ENCODE peak calls at places on chromosomes 12 and 14, in eight cellular contexts. W is neural crest cell, Y is endothelial cell, B is IMR-90, C is fibroblast of lung, V is AG10803, D is cardiac muscle cell, M is OCI-LY7. Z is an unnamed sample.

GRCh38 chr14:72864712-72865365 is 29.1 kb downstream of the DPF3 start:
- DNase-seq in W (no peak), Y (no peak), B (peak; percentile 58), C (peak; percentile 49), V (no peak), D (no peak), M (no peak), Z (no peak)

GRCh38 chr12:122875590-122876220 is 20.2 kb downstream of the VPS37B start:
- DNase-seq in W (no peak), Y (no peak), B (no peak), C (peak; percentile 52), V (peak; percentile 43), D (no peak), M (peak; percentile 33), Z (no peak)

GRCh38 chr12:81502912-81503695 is 256.0 kb downstream of the PPFIA2 start:
- DNase-seq in W (no peak), Y (no peak), B (peak; percentile 45), C (peak; percentile 98), V (peak; percentile 77), D (no peak), M (no peak), Z (no peak)

GRCh38 chr12:56104815-56105476 is 587 bp downstream of the PA2G4 start:
- DNase-seq in W (no peak), Y (peak; percentile 36), B (no peak), C (no peak), V (peak; percentile 5), D (peak; percentile 44), M (peak; percentile 47), Z (no peak)

GRCh38 chr14:54447231-54447692 is 6.1 kb upstream of the CNIH1 start:
- DNase-seq in W (no peak), Y (no peak), B (peak; percentile 52), C (no peak), V (peak; percentile 59), D (no peak), M (no peak), Z (no peak)

GRCh38 chr14:87522575-87522974 is 470.4 kb downstream of the GALC start:
- DNase-seq in W (no peak), Y (no peak), B (no peak), C (no peak), V (no peak), D (peak; percentile 6), M (peak; percentile 11), Z (no peak)

GRCh38 chr14:96051231-96051630 is 12.1 kb downstream of the C14orf132 start:
- DNase-seq in W (no peak), Y (no peak), B (no peak), C (no peak), V (no peak), D (no peak), M (no peak), Z (peak; percentile 38)

GRCh38 chr12:15230751-15231150 is 9.5 kb upstream of the RERG start:
- DNase-seq in W (no peak), Y (no peak), B (no peak), C (no peak), V (no peak), D (no peak), M (no peak), Z (no peak)

GRCh38 chr12:19402743-19403400 is 36.4 kb upstream of the AEBP2 start:
- DNase-seq in W (no peak), Y (no peak), B (peak; percentile 63), C (peak; percentile 58), V (peak; percentile 56), D (peak; percentile 23), M (no peak), Z (no peak)

GRCh38 chr12:121581681-121582439 is 1.0 kb upstream of the KDM2B start:
- DNase-seq in W (no peak), Y (no peak), B (peak; percentile 50), C (peak; percentile 37), V (peak; percentile 71), D (peak; percentile 46), M (peak; percentile 46), Z (no peak)

GRCh38 chr12:123614531-123614930 is 12.6 kb downstream of the DDX55 start:
- DNase-seq in W (no peak), Y (no peak), B (peak; percentile 32), C (peak; percentile 20), V (peak; percentile 82), D (no peak), M (no peak), Z (no peak)

GRCh38 chr14:53581497-53581896 is 375.1 kb downstream of the BMP4 start:
- DNase-seq in W (no peak), Y (no peak), B (no peak), C (no peak), V (no peak), D (no peak), M (no peak), Z (no peak)

GRCh38 chr14:35404496-35405303 is at the start of gene NFKBIA:
- DNase-seq in W (peak; percentile 73), Y (peak; percentile 80), B (peak; percentile 88), C (peak; percentile 81), V (peak; percentile 84), D (peak; percentile 89), M (peak; percentile 91), Z (no peak)

GRCh38 chr12:49503674-49504180 is 35.1 kb upstream of the KCNH3 start:
- DNase-seq in W (no peak), Y (no peak), B (peak; percentile 81), C (peak; percentile 84), V (no peak), D (no peak), M (no peak), Z (no peak)

DNA sequence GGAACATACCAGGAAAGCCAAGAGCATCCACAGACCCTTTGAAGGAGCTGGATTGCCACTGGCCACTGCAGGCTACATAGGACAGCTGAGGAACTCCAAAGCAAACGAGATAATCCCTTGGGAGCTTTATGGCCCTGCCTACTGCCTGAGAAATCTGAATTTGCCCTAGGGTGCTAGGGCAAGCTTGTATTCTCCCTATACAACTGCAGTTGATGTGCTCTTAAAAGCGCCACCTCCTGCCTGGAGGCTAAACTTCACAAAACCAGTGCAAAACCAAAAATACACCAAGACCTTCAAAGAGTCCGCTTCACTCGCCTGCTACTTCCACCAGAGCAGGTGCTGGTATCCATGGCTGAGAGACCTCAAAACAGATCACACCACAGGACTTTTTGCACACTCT is 99.6 kb upstream of the KRR1 start:
- DNase-seq in W (no peak), Y (no peak), B (no peak), C (no peak), V (no peak), D (no peak), M (peak; percentile 13), Z (no peak)
- TF ChIP-seq CTCF in W (no peak), Y (no peak), B (no peak), C (no peak), V (no peak), D (no peak), M (peak; percentile 54), Z (no peak)

DNA sequence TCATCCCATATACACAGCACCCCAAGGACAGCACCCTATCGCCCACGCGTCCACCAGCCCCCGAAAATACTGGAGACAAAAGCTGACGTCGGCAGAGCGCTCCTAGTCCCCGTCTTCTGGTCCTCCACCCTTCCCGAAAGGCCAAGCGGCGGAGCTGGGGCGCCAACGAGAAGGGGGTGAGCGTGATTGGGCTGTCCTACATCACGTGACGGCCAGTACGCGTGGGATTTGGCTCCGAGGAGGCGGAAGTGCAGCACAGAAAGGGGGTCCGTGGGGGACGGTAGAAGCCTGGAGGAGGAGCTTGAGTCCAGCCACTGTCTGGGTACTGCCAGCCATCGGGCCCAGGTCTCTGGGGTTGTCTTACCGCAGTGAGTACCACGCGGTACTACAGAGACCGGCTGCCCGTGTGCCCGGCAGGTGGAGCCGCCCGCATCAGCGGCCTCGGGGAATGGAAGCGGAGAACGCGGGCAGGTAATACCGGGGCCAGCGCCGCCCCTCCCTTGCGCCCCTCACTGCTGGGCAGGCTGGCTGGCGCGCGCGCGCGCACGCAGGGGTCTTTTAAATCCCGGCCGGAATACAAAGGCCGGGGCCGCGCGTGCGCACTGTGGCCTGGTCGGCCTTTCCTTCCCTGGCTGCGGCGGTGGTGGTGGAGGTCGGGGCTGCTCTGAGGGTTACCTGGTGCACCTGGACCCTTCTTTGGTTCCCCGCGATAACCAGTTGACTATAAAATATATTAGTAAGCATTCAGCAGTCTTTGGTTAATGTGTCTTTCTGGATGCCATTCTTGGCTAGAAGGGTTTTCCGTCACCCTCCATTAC is at the start of gene TDG:
- DNase-seq in W (peak; percentile 91), Y (peak; percentile 92), B (peak; percentile 99), C (peak; percentile 99), V (peak; percentile 98), D (peak; percentile 98), M (peak; percentile 98), Z (peak; percentile 99)
- TF ChIP-seq CTCF in W (no peak), Y (no peak), B (peak; percentile 16), C (no peak), V (no peak), D (no peak), M (peak; percentile 28), Z (peak; percentile 69)

GRCh38 chr12:76303989-76304460 is 44.2 kb downstream of the BBS10 start:
- DNase-seq in W (no peak), Y (no peak), B (peak; percentile 14), C (peak; percentile 45), V (no peak), D (no peak), M (no peak), Z (no peak)

GRCh38 chr12:76300297-76300665 is 47.9 kb downstream of the BBS10 start:
- DNase-seq in W (no peak), Y (no peak), B (no peak), C (no peak), V (no peak), D (no peak), M (no peak), Z (no peak)

GRCh38 chr12:76307083-76307482 is 41.1 kb downstream of the BBS10 start:
- DNase-seq in W (no peak), Y (no peak), B (no peak), C (no peak), V (no peak), D (no peak), M (no peak), Z (no peak)

GRCh38 chr12:76299536-76300296 is 48.5 kb downstream of the BBS10 start:
- DNase-seq in W (no peak), Y (no peak), B (no peak), C (no peak), V (peak; percentile 31), D (peak; percentile 13), M (no peak), Z (no peak)

DNA sequence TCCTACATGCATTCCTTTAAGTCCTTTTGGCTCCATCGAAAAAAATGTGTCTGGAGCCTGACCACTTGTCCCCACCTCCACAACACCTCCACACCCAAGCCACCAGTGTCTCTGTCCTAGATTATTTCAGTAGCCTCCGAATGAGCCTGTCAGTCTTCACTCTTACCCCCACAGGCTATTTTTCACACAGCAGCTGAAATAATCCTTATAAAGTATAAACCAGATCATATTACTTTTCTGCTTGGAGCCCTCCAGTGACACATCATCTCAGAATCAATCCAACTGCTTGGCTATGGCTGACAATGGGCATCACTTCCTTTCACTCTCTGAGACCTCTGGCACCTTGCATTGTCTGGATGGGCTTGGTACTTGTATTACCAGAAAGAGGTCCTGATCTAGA is 44.9 kb downstream of the BBS10 start:
- DNase-seq in W (no peak), Y (no peak), B (peak; percentile 46), C (no peak), V (no peak), D (no peak), M (no peak), Z (no peak)
- TF ChIP-seq CTCF in W (no peak), Y (no peak), B (no peak), C (no peak), V (no peak), D (no peak), M (no peak), Z (peak; percentile 26)

DNA sequence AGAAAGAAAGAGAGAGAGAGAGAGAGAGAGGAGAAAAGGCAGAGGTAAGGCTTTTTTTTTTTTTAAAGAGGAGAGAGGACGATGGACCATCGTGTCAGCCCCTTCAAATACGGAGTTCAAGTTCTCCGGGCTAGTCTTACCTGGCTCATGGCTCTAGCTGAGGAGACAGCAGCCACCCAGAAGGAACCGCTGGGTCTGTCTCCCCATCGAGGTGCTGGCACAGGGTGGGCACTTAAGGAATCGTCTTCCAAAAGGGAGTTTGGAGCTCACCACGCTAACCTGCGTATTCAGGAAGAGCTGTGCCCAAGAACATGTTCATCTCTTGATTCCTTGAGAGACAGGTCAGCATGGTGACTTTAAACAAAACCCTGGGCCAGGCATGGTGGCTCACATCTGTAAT is 102.7 kb downstream of the SETD3 start:
- DNase-seq in W (no peak), Y (no peak), B (no peak), C (no peak), V (no peak), D (no peak), M (no peak), Z (no peak)
- TF ChIP-seq CTCF in W (no peak), Y (no peak), B (no peak), C (no peak), V (no peak), D (no peak), M (no peak), Z (no peak)